ENCODE peak calls at places on chromosomes 16 and 17, in ten cellular contexts. L, K, B, A, Q, I, U, J, N and T are unnamed samples.

GRCh38 chr17:64679710-64680216 is 17.7 kb upstream of the SMURF2 start:
- DNase-seq in L (no peak), K (peak; percentile 100), B (no peak), A (peak; percentile 95), Q (no peak), I (no peak), U (no peak), J (peak; percentile 94), N (no peak), T (no peak)

GRCh38 chr16:24589997-24590396 is 50.6 kb downstream of the RBBP6 start:
- DNase-seq in L (no peak), K (no peak), B (no peak), A (no peak), Q (no peak), I (no peak), U (no peak), J (no peak), N (no peak), T (no peak)

GRCh38 chr16:27756206-27756970 is 206.4 kb downstream of the KATNIP start:
- DNase-seq in L (no peak), K (no peak), B (no peak), A (no peak), Q (no peak), I (no peak), U (no peak), J (no peak), N (no peak), T (no peak)

GRCh38 chr17:77308768-77309726 is 168.3 kb downstream of the SEC14L1 start:
- DNase-seq in L (no peak), K (peak; percentile 82), B (no peak), A (peak; percentile 84), Q (no peak), I (no peak), U (no peak), J (peak; percentile 87), N (no peak), T (no peak)

GRCh38 chr16:53094013-53094630 is 39.3 kb downstream of the CHD9 start:
- DNase-seq in L (peak; percentile 22), K (no peak), B (no peak), A (peak; percentile 59), Q (no peak), I (no peak), U (no peak), J (no peak), N (no peak), T (peak; percentile 54)

GRCh38 chr17:75914643-75915265 is 10.1 kb upstream of the MRPL38 start:
- DNase-seq in L (no peak), K (no peak), B (no peak), A (peak; percentile 5), Q (no peak), I (no peak), U (no peak), J (no peak), N (no peak), T (no peak)

GRCh38 chr16:5349661-5350060 is 252.1 kb upstream of the EEF2KMT start:
- DNase-seq in L (no peak), K (no peak), B (no peak), A (no peak), Q (no peak), I (no peak), U (no peak), J (no peak), N (no peak), T (no peak)

GRCh38 chr17:73291260-73291801 is 20.5 kb downstream of the CDC42EP4 start:
- DNase-seq in L (no peak), K (peak; percentile 85), B (no peak), A (peak; percentile 95), Q (no peak), I (no peak), U (no peak), J (peak; percentile 86), N (no peak), T (peak; percentile 61)

GRCh38 chr16:50499254-50499653 is 48.9 kb upstream of the NKD1 start:
- DNase-seq in L (no peak), K (no peak), B (no peak), A (no peak), Q (no peak), I (no peak), U (no peak), J (no peak), N (no peak), T (no peak)

GRCh38 chr16:78321611-78322010 is 222.2 kb downstream of the WWOX start:
- DNase-seq in L (no peak), K (no peak), B (no peak), A (no peak), Q (no peak), I (no peak), U (no peak), J (no peak), N (no peak), T (no peak)

GRCh38 chr17:4594406-4595349 is 10.3 kb downstream of the SMTNL2 start:
- DNase-seq in L (no peak), K (no peak), B (no peak), A (no peak), Q (no peak), I (peak; percentile 33), U (no peak), J (no peak), N (peak; percentile 20), T (peak; percentile 69)

GRCh38 chr17:73546770-73547345 is 97.4 kb downstream of the SDK2 start:
- DNase-seq in L (peak; percentile 76), K (no peak), B (no peak), A (no peak), Q (no peak), I (no peak), U (no peak), J (peak; percentile 13), N (no peak), T (peak; percentile 45)

GRCh38 chr16:60261425-60261824 is 1527.3 kb upstream of the GOT2 start:
- DNase-seq in L (no peak), K (no peak), B (no peak), A (no peak), Q (peak; percentile 9), I (no peak), U (no peak), J (no peak), N (no peak), T (no peak)

GRCh38 chr16:57007530-57007929 is 18.2 kb downstream of the NLRC5 start:
- DNase-seq in L (no peak), K (no peak), B (no peak), A (no peak), Q (no peak), I (no peak), U (no peak), J (no peak), N (no peak), T (no peak)

GRCh38 chr17:19003543-19003965 is 1.0 kb downstream of the FAM83G start:
- DNase-seq in L (no peak), K (no peak), B (no peak), A (no peak), Q (no peak), I (no peak), U (no peak), J (no peak), N (no peak), T (no peak)

GRCh38 chr16:80775450-80775849 is 28.9 kb downstream of the CDYL2 start:
- DNase-seq in L (no peak), K (no peak), B (no peak), A (no peak), Q (no peak), I (no peak), U (no peak), J (no peak), N (no peak), T (no peak)

GRCh38 chr16:24729967-24730815 is 740 bp downstream of the TNRC6A start:
- DNase-seq in L (peak; percentile 52), K (no peak), B (no peak), A (no peak), Q (no peak), I (peak; percentile 41), U (no peak), J (no peak), N (peak; percentile 11), T (peak; percentile 27)